ENCODE peak calls at places on chromosomes 7 and 10, in ten cellular contexts. One of them, this sample, is unnamed.

GRCh38 chr7:47604496-47604890 is 22.6 kb upstream of the TNS3 start:
- DNase-seq in IMR-90: no peak
- DNase-seq in HCT116: no peak
- DNase-seq in SK-N-SH: no peak
- DNase-seq in A549: no peak
- DNase-seq in neural progenitor cell: no peak
- DNase-seq in mammary epithelial cell: no peak
- DNase-seq in endothelial cell of umbilical vein: no peak
- DNase-seq in neuronal stem cell: no peak
- DNase-seq in PC-3: no peak
- DNase-seq in this sample: no peak

GRCh38 chr7:98348726-98349474 is 52.0 kb downstream of the BAIAP2L1 start:
- DNase-seq in IMR-90: no peak
- DNase-seq in HCT116: no peak
- DNase-seq in SK-N-SH: no peak
- DNase-seq in A549: peak
- DNase-seq in neural progenitor cell: no peak
- DNase-seq in mammary epithelial cell: no peak
- DNase-seq in endothelial cell of umbilical vein: no peak
- DNase-seq in neuronal stem cell: no peak
- DNase-seq in PC-3: no peak
- DNase-seq in this sample: no peak

GRCh38 chr10:35533565-35533964 is 71.6 kb upstream of the GJD4 start:
- DNase-seq in IMR-90: no peak
- DNase-seq in HCT116: no peak
- DNase-seq in SK-N-SH: peak
- DNase-seq in A549: no peak
- DNase-seq in neural progenitor cell: no peak
- DNase-seq in mammary epithelial cell: no peak
- DNase-seq in endothelial cell of umbilical vein: no peak
- DNase-seq in neuronal stem cell: no peak
- DNase-seq in PC-3: no peak
- DNase-seq in this sample: no peak

GRCh38 chr10:99698504-99699080 is 33.3 kb downstream of the COX15 start:
- DNase-seq in IMR-90: no peak
- DNase-seq in HCT116: no peak
- DNase-seq in SK-N-SH: no peak
- DNase-seq in A549: no peak
- DNase-seq in neural progenitor cell: no peak
- DNase-seq in mammary epithelial cell: no peak
- DNase-seq in endothelial cell of umbilical vein: peak
- DNase-seq in neuronal stem cell: no peak
- DNase-seq in PC-3: no peak
- DNase-seq in this sample: peak

GRCh38 chr10:95279042-95279820 is 11.6 kb downstream of the PDLIM1 start:
- DNase-seq in IMR-90: peak
- DNase-seq in HCT116: no peak
- DNase-seq in SK-N-SH: no peak
- DNase-seq in A549: peak
- DNase-seq in neural progenitor cell: no peak
- DNase-seq in mammary epithelial cell: peak
- DNase-seq in endothelial cell of umbilical vein: no peak
- DNase-seq in neuronal stem cell: no peak
- DNase-seq in PC-3: peak
- DNase-seq in this sample: no peak

GRCh38 chr7:149819141-149819960 is 18.8 kb upstream of the ZNF862 start:
- DNase-seq in IMR-90: no peak
- DNase-seq in HCT116: no peak
- DNase-seq in SK-N-SH: no peak
- DNase-seq in A549: no peak
- DNase-seq in neural progenitor cell: no peak
- DNase-seq in mammary epithelial cell: no peak
- DNase-seq in endothelial cell of umbilical vein: no peak
- DNase-seq in neuronal stem cell: no peak
- DNase-seq in PC-3: no peak
- DNase-seq in this sample: no peak

GRCh38 chr7:22329816-22330524 is 27.0 kb downstream of the RAPGEF5 start:
- DNase-seq in IMR-90: no peak
- DNase-seq in HCT116: no peak
- DNase-seq in SK-N-SH: no peak
- DNase-seq in A549: no peak
- DNase-seq in neural progenitor cell: no peak
- DNase-seq in mammary epithelial cell: no peak
- DNase-seq in endothelial cell of umbilical vein: no peak
- DNase-seq in neuronal stem cell: no peak
- DNase-seq in PC-3: peak
- DNase-seq in this sample: no peak

GRCh38 chr10:119942973-119943372 is 50.4 kb downstream of the SEC23IP start:
- DNase-seq in IMR-90: peak
- DNase-seq in HCT116: no peak
- DNase-seq in SK-N-SH: no peak
- DNase-seq in A549: no peak
- DNase-seq in neural progenitor cell: no peak
- DNase-seq in mammary epithelial cell: no peak
- DNase-seq in endothelial cell of umbilical vein: no peak
- DNase-seq in neuronal stem cell: no peak
- DNase-seq in PC-3: peak
- DNase-seq in this sample: no peak

GRCh38 chr10:125868372-125868975 is 12.6 kb downstream of the DHX32 start:
- DNase-seq in IMR-90: peak
- DNase-seq in HCT116: peak
- DNase-seq in SK-N-SH: peak
- DNase-seq in A549: peak
- DNase-seq in neural progenitor cell: peak
- DNase-seq in mammary epithelial cell: peak
- DNase-seq in endothelial cell of umbilical vein: peak
- DNase-seq in neuronal stem cell: no peak
- DNase-seq in PC-3: peak
- DNase-seq in this sample: peak

GRCh38 chr7:41882271-41882670 is 179.4 kb upstream of the INHBA start:
- DNase-seq in IMR-90: no peak
- DNase-seq in HCT116: no peak
- DNase-seq in SK-N-SH: no peak
- DNase-seq in A549: no peak
- DNase-seq in neural progenitor cell: no peak
- DNase-seq in mammary epithelial cell: no peak
- DNase-seq in endothelial cell of umbilical vein: no peak
- DNase-seq in neuronal stem cell: no peak
- DNase-seq in PC-3: no peak
- DNase-seq in this sample: no peak
- H3K4me2 ChIP-seq in IMR-90: no peak
- H3K4me2 ChIP-seq in HCT116: no peak
- H3K4me2 ChIP-seq in SK-N-SH: no peak
- H3K4me2 ChIP-seq in A549: no peak
- H3K4me2 ChIP-seq in neural progenitor cell: no peak
- H3K4me2 ChIP-seq in mammary epithelial cell: no peak
- H3K4me2 ChIP-seq in endothelial cell of umbilical vein: no peak
- H3K4me2 ChIP-seq in neuronal stem cell: no peak
- H3K4me2 ChIP-seq in PC-3: no peak
- H3K4me2 ChIP-seq in this sample: peak

GRCh38 chr7:1852781-1853618 is 182.9 kb downstream of the ELFN1 start:
- DNase-seq in IMR-90: no peak
- DNase-seq in HCT116: no peak
- DNase-seq in SK-N-SH: no peak
- DNase-seq in A549: no peak
- DNase-seq in neural progenitor cell: no peak
- DNase-seq in mammary epithelial cell: no peak
- DNase-seq in endothelial cell of umbilical vein: no peak
- DNase-seq in neuronal stem cell: no peak
- DNase-seq in PC-3: no peak
- DNase-seq in this sample: no peak

GRCh38 chr7:1851731-1852531 is 181.9 kb downstream of the ELFN1 start:
- DNase-seq in IMR-90: no peak
- DNase-seq in HCT116: no peak
- DNase-seq in SK-N-SH: no peak
- DNase-seq in A549: no peak
- DNase-seq in neural progenitor cell: no peak
- DNase-seq in mammary epithelial cell: no peak
- DNase-seq in endothelial cell of umbilical vein: no peak
- DNase-seq in neuronal stem cell: no peak
- DNase-seq in PC-3: no peak
- DNase-seq in this sample: no peak

GRCh38 chr7:1854521-1855395 is 184.7 kb downstream of the ELFN1 start:
- DNase-seq in IMR-90: no peak
- DNase-seq in HCT116: no peak
- DNase-seq in SK-N-SH: no peak
- DNase-seq in A549: no peak
- DNase-seq in neural progenitor cell: peak
- DNase-seq in mammary epithelial cell: no peak
- DNase-seq in endothelial cell of umbilical vein: no peak
- DNase-seq in neuronal stem cell: no peak
- DNase-seq in PC-3: no peak
- DNase-seq in this sample: no peak

GRCh38 chr7:1855396-1856160 is 185.5 kb downstream of the ELFN1 start:
- DNase-seq in IMR-90: no peak
- DNase-seq in HCT116: no peak
- DNase-seq in SK-N-SH: no peak
- DNase-seq in A549: no peak
- DNase-seq in neural progenitor cell: peak
- DNase-seq in mammary epithelial cell: no peak
- DNase-seq in endothelial cell of umbilical vein: no peak
- DNase-seq in neuronal stem cell: no peak
- DNase-seq in PC-3: no peak
- DNase-seq in this sample: no peak

DNA sequence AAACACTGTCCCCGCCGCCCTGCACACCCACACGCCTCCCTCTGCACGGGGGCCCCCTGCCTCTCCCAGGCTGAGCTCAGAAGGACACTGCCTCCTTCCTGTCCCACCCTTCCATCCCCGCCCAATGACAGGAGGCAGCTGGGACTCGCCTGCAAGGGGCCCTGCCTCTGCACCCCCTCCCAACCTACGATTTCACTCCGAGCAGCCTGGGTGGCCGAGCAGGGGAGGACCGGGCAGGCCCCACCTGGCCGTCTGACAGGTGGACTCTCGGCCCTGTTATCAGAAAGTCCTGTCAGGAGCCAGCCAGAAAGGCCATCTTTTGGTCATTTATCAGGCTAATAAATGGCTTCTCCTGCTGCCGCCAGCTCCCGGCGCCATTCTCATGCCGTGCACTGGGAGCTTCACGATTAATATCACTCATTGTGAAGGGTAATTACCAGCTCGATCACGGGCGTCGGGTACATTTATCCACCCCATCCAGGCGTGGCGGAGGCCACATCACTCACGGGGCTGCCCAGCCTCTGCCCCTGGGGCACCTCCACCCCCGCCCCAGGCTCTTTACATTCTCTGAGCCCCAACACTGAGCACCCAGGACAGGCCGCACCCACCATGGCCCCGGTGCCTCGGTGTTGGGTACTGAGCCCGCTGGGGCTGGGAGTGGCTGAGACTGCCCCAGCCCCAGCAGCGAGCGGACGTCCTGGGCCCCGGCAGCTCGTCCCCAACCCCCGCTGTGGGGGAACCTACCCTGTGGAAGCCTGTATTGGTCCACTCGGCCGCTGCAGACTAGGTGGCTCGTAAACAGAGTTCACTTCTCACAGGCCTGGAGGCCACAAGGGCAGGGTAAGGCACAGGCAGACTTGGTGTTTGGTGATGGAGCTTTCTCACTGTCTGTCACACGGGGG is 183.8 kb downstream of the ELFN1 start:
- DNase-seq in IMR-90: no peak
- DNase-seq in HCT116: no peak
- DNase-seq in SK-N-SH: no peak
- DNase-seq in A549: no peak
- DNase-seq in neural progenitor cell: peak
- DNase-seq in mammary epithelial cell: no peak
- DNase-seq in endothelial cell of umbilical vein: no peak
- DNase-seq in neuronal stem cell: no peak
- DNase-seq in PC-3: no peak
- DNase-seq in this sample: no peak
- H3K4me2 ChIP-seq in IMR-90: no peak
- H3K4me2 ChIP-seq in HCT116: no peak
- H3K4me2 ChIP-seq in SK-N-SH: no peak
- H3K4me2 ChIP-seq in A549: no peak
- H3K4me2 ChIP-seq in neural progenitor cell: no peak
- H3K4me2 ChIP-seq in mammary epithelial cell: no peak
- H3K4me2 ChIP-seq in endothelial cell of umbilical vein: no peak
- H3K4me2 ChIP-seq in neuronal stem cell: no peak
- H3K4me2 ChIP-seq in PC-3: no peak
- H3K4me2 ChIP-seq in this sample: no peak

GRCh38 chr10:29958440-29958839 is 100.9 kb downstream of the JCAD start:
- DNase-seq in IMR-90: no peak
- DNase-seq in HCT116: no peak
- DNase-seq in SK-N-SH: no peak
- DNase-seq in A549: no peak
- DNase-seq in neural progenitor cell: no peak
- DNase-seq in mammary epithelial cell: no peak
- DNase-seq in endothelial cell of umbilical vein: no peak
- DNase-seq in neuronal stem cell: no peak
- DNase-seq in PC-3: no peak
- DNase-seq in this sample: no peak
- H3K4me2 ChIP-seq in IMR-90: no peak
- H3K4me2 ChIP-seq in HCT116: no peak
- H3K4me2 ChIP-seq in SK-N-SH: no peak
- H3K4me2 ChIP-seq in A549: peak
- H3K4me2 ChIP-seq in neural progenitor cell: no peak
- H3K4me2 ChIP-seq in mammary epithelial cell: no peak
- H3K4me2 ChIP-seq in endothelial cell of umbilical vein: no peak
- H3K4me2 ChIP-seq in neuronal stem cell: no peak
- H3K4me2 ChIP-seq in PC-3: no peak
- H3K4me2 ChIP-seq in this sample: no peak

DNA sequence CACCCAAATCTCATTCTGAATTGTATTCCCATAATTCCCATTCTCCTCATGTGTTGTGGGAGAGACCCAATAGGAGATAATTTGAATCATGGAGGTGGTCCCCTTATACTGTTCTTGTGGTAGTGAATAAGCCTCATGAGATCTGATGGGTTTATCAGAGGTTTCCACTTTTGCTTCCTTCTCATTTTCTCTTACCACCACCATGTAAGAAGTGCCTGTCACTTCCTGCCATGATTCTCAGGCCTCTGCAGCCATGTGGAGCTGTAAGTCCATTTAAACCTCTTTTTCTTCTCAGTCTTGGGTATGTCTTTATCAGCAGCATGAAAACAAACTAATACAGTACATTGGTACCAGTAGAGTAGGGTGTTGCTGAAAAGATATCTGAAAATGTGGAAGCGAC is 98.2 kb upstream of the ASAH2 start:
- DNase-seq in IMR-90: no peak
- DNase-seq in HCT116: no peak
- DNase-seq in SK-N-SH: no peak
- DNase-seq in A549: no peak
- DNase-seq in neural progenitor cell: no peak
- DNase-seq in mammary epithelial cell: no peak
- DNase-seq in endothelial cell of umbilical vein: no peak
- DNase-seq in neuronal stem cell: no peak
- DNase-seq in PC-3: no peak
- DNase-seq in this sample: no peak
- H3K4me2 ChIP-seq in IMR-90: no peak
- H3K4me2 ChIP-seq in HCT116: no peak
- H3K4me2 ChIP-seq in SK-N-SH: no peak
- H3K4me2 ChIP-seq in A549: no peak
- H3K4me2 ChIP-seq in neural progenitor cell: no peak
- H3K4me2 ChIP-seq in mammary epithelial cell: no peak
- H3K4me2 ChIP-seq in endothelial cell of umbilical vein: no peak
- H3K4me2 ChIP-seq in neuronal stem cell: no peak
- H3K4me2 ChIP-seq in PC-3: no peak
- H3K4me2 ChIP-seq in this sample: no peak

GRCh38 chr10:4676566-4676965 is 149.4 kb upstream of the AKR1E2 start:
- DNase-seq in IMR-90: no peak
- DNase-seq in HCT116: no peak
- DNase-seq in SK-N-SH: no peak
- DNase-seq in A549: no peak
- DNase-seq in neural progenitor cell: no peak
- DNase-seq in mammary epithelial cell: no peak
- DNase-seq in endothelial cell of umbilical vein: no peak
- DNase-seq in neuronal stem cell: no peak
- DNase-seq in PC-3: peak
- DNase-seq in this sample: no peak
- H3K4me2 ChIP-seq in IMR-90: no peak
- H3K4me2 ChIP-seq in HCT116: no peak
- H3K4me2 ChIP-seq in SK-N-SH: no peak
- H3K4me2 ChIP-seq in A549: peak
- H3K4me2 ChIP-seq in neural progenitor cell: no peak
- H3K4me2 ChIP-seq in mammary epithelial cell: peak
- H3K4me2 ChIP-seq in endothelial cell of umbilical vein: peak
- H3K4me2 ChIP-seq in neuronal stem cell: no peak
- H3K4me2 ChIP-seq in PC-3: peak
- H3K4me2 ChIP-seq in this sample: no peak

This sample was measured in Karpas-422.